ENCODE peak calls at places on chromosomes 7 and 10, in eight cellular contexts. U, X, H, V, C, B, R and N are unnamed samples.

GRCh38 chr7:114922652-114923402 is 933 bp downstream of the MDFIC start:
- DNase-seq in U (peak; percentile 41), X (peak; percentile 31), H (peak; percentile 86), V (no peak), C (peak; percentile 80), B (peak; percentile 50), R (peak; percentile 83), N (no peak)

GRCh38 chr10:123014772-123015171 is 6.0 kb downstream of the ACADSB start:
- DNase-seq in U (no peak), X (no peak), H (no peak), V (no peak), C (no peak), B (no peak), R (no peak), N (no peak)

GRCh38 chr10:119872860-119873671 is 423 bp upstream of the MCMBP start:
- DNase-seq in U (peak; percentile 83), X (peak; percentile 89), H (peak; percentile 89), V (peak; percentile 27), C (peak; percentile 80), B (peak; percentile 93), R (peak; percentile 92), N (no peak)

GRCh38 chr7:23055582-23056178 is 41.8 kb upstream of the HYCC1 start:
- DNase-seq in U (peak; percentile 7), X (peak; percentile 31), H (peak; percentile 77), V (no peak), C (peak; percentile 60), B (peak; percentile 36), R (peak; percentile 43), N (no peak)

GRCh38 chr10:94355841-94356240 is 6.9 kb downstream of the NOC3L start:
- DNase-seq in U (no peak), X (no peak), H (no peak), V (no peak), C (no peak), B (no peak), R (no peak), N (no peak)

GRCh38 chr7:157703534-157704195 is 366.9 kb downstream of the DNAJB6 start:
- DNase-seq in U (no peak), X (peak; percentile 20), H (no peak), V (no peak), C (no peak), B (peak; percentile 9), R (no peak), N (no peak)

GRCh38 chr7:154553711-154554265 is 449.1 kb downstream of the PAXIP1 start:
- DNase-seq in U (no peak), X (no peak), H (no peak), V (no peak), C (no peak), B (no peak), R (no peak), N (no peak)

GRCh38 chr7:107579881-107580715 is at the start of gene BCAP29:
- DNase-seq in U (peak; percentile 54), X (peak; percentile 74), H (peak; percentile 70), V (no peak), C (peak; percentile 61), B (peak; percentile 86), R (peak; percentile 92), N (no peak)

GRCh38 chr10:22054946-22055345 is 51.4 kb upstream of the DNAJC1 start:
- DNase-seq in U (no peak), X (no peak), H (peak; percentile 38), V (no peak), C (peak; percentile 1), B (no peak), R (no peak), N (no peak)

GRCh38 chr7:30921540-30921930 is 9.9 kb downstream of the AQP1 start:
- DNase-seq in U (no peak), X (no peak), H (no peak), V (peak; percentile 1), C (no peak), B (no peak), R (no peak), N (no peak)

GRCh38 chr7:74305987-74306736 is 17.0 kb downstream of the CLIP2 start:
- DNase-seq in U (no peak), X (no peak), H (no peak), V (no peak), C (no peak), B (no peak), R (no peak), N (no peak)

GRCh38 chr7:130867581-130868136 is 133.7 kb upstream of the KLF14 start:
- DNase-seq in U (no peak), X (no peak), H (no peak), V (no peak), C (no peak), B (no peak), R (no peak), N (no peak)

GRCh38 chr7:124062171-124062570 is 29.3 kb upstream of the TMEM229A start:
- DNase-seq in U (no peak), X (no peak), H (no peak), V (no peak), C (no peak), B (no peak), R (no peak), N (no peak)

GRCh38 chr10:4041531-4042096 is 256.6 kb upstream of the KLF6 start:
- DNase-seq in U (no peak), X (no peak), H (no peak), V (no peak), C (no peak), B (no peak), R (no peak), N (no peak)

GRCh38 chr7:140230517-140230861 is 53.7 kb upstream of the KDM7A start:
- DNase-seq in U (peak; percentile 62), X (peak; percentile 62), H (no peak), V (no peak), C (no peak), B (peak; percentile 45), R (no peak), N (no peak)

GRCh38 chr7:726084-726853 is at the start of gene DNAAF5:
- DNase-seq in U (peak; percentile 74), X (peak; percentile 86), H (peak; percentile 86), V (peak; percentile 54), C (peak; percentile 83), B (peak; percentile 89), R (peak; percentile 64), N (peak; percentile 85)

GRCh38 chr7:727806-728460 is 852 bp upstream of the PRKAR1B start:
- DNase-seq in U (no peak), X (no peak), H (peak; percentile 32), V (no peak), C (peak; percentile 40), B (no peak), R (no peak), N (no peak)

GRCh38 chr7:725223-726005 is 1.1 kb upstream of the DNAAF5 start:
- DNase-seq in U (no peak), X (no peak), H (peak; percentile 67), V (no peak), C (peak; percentile 92), B (no peak), R (no peak), N (peak; percentile 58)

GRCh38 chr7:727104-727805 is at the start of gene PRKAR1B:
- DNase-seq in U (no peak), X (no peak), H (no peak), V (no peak), C (no peak), B (peak; percentile 27), R (no peak), N (no peak)

DNA sequence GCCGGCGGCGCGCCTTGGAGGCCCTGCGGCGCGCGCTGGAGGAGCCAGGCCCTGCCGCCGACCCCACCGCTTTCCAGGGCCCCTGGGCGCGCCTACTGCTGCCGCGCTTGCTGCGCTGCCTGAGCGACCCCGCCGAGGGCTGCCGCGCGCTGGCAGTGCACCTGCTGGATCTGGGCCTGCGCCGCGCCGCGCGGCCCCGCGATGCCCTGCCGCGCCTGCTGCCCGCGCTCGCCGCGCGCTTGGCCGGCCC is 280 bp downstream of the DNAAF5 start:
- DNase-seq in U (no peak), X (no peak), H (no peak), V (no peak), C (no peak), B (no peak), R (no peak), N (no peak)
- H3K4me3 ChIP-seq in U (peak overlapping the region; percentile 46), X (peak overlapping the region; percentile 85), H (peak overlapping the region; percentile 71), V (peak overlapping the region; percentile 77), C (peak overlapping the region; percentile 66), B (peak overlapping the region; percentile 91), R (peak overlapping the region; percentile 100), N (peak overlapping the region; percentile 65)

DNA sequence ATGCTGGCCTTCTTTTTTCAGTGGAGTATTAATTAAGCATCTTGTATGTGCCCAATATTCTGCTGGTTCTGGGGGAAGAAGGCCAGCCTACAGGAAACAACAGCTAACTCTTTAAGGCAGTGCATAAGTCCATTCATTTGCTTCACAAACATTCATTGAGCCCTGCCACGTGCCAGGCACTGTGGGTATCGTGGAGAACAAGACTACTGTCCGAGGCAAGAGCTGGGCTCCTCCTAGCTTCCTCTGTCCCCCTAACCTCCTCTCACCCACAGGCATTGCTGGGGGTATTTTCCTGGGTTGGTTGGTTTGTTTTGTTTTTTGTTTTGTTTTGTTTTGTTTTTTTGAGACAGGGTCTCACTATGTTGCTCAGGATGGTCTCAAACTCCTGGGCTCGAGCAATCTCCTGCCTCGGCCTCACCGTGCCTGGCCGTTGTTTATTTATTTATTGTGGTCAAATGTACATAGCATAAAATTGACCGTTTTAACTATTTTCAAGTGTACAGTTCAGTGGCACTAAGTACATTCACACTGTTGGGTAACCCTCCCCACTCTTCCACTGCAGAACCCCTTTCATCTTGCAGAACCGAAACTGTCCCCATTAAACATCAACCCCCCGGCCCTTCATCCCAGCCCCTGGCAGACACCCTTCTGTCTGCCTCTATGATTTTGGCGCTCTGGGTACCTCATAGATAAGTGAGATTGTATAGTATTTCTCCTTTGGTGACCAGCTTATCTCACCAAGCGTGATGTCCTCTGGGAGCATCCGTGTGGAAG is 32.6 kb downstream of the CHST3 start:
- DNase-seq in U (no peak), X (no peak), H (no peak), V (no peak), C (no peak), B (no peak), R (peak; percentile 32), N (no peak)
- H3K4me1 ChIP-seq in U (no peaks in the 10 kb centered on the region), X (peaks cover 42% of the 10 kb centered on the region), H (peaks cover 11% of the 10 kb centered on the region), V (peaks cover 79% of the 10 kb centered on the region), C (peaks cover 24% of the 10 kb centered on the region), B (peaks cover 50% of the 10 kb centered on the region), R (peaks cover 46% of the 10 kb centered on the region), N (peaks cover 67% of the 10 kb centered on the region)

DNA sequence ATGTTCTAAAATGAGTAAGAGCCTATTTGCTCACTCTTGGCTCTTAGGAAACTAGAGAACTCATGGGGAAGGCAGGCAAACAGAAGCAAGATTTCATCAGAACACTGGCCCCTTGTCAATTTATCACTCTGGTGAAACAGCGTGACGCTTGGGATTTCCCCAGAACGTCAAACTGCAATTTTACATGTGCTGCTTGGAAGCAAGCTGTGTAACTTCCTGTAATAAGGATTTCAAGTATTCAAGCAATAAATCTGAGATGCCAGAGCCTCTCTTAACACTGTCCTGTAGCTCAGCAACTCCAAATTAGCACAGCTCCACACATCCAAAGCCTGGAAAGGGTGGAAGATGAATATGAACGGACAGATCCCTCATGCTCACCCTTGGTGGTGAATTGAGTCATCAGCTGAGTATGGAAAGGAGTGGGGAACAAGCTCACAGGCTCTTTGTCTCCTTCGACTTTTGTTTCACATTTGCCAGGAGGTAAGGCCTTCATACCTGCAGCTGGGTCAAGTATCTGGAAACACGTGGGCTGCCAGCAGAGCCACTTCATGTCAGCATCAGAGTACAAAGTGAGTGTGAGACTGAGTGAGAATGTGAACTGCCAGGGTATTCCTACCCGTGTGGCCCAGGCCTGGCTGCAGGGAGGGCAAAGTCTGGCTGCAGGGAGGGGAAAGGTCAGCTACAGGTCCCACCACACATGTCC is 140.4 kb upstream of the NAMPT start:
- DNase-seq in U (peak; percentile 3), X (peak; percentile 78), H (peak; percentile 100), V (peak; percentile 44), C (peak; percentile 99), B (peak; percentile 60), R (peak; percentile 67), N (peak; percentile 99)
- H3K4me3 ChIP-seq in U (no peak overlapping the region), X (no peak overlapping the region), H (no peak overlapping the region), V (peak overlapping the region; percentile 37), C (no peak overlapping the region), B (no peak overlapping the region), R (no peak overlapping the region), N (no peak overlapping the region)

GRCh38 chr10:69851306-69851705 is 49.6 kb downstream of the COL13A1 start:
- DNase-seq in U (no peak), X (no peak), H (no peak), V (no peak), C (peak; percentile 64), B (no peak), R (no peak), N (no peak)
- H3K4me1 ChIP-seq in U (no peaks in the 10 kb centered on the region), X (peaks cover under 1% of the 10 kb centered on the region), H (peaks cover 20% of the 10 kb centered on the region), V (peaks cover 16% of the 10 kb centered on the region), C (peaks cover 21% of the 10 kb centered on the region), B (no peaks in the 10 kb centered on the region), R (peaks cover 51% of the 10 kb centered on the region), N (peaks cover 5% of the 10 kb centered on the region)